ENCODE peak calls at places on chromosomes 6 and 20, in ten cellular contexts. One of them, this sample, is unnamed.

GRCh38 chr20:49961413-49961812 is 21.4 kb upstream of the SNAI1 start:
- DNase-seq in osteoblast: no peak
- DNase-seq in PC-3: no peak
- DNase-seq in astrocyte: no peak
- DNase-seq in mammary epithelial cell: no peak
- DNase-seq in SK-N-SH: no peak
- DNase-seq in HCT116: no peak
- DNase-seq in PC-9: no peak
- DNase-seq in GM23338: no peak
- DNase-seq in HepG2: no peak
- DNase-seq in this sample: no peak

GRCh38 chr20:58584881-58585752 is 66.0 kb upstream of the STX16 start:
- DNase-seq in osteoblast: peak; percentile 53
- DNase-seq in PC-3: no peak
- DNase-seq in astrocyte: peak; percentile 18
- DNase-seq in mammary epithelial cell: no peak
- DNase-seq in SK-N-SH: no peak
- DNase-seq in HCT116: no peak
- DNase-seq in PC-9: no peak
- DNase-seq in GM23338: peak; percentile 25
- DNase-seq in HepG2: no peak
- DNase-seq in this sample: peak; percentile 45

GRCh38 chr6:43840490-43841218 is 70.6 kb downstream of the VEGFA start:
- DNase-seq in osteoblast: no peak
- DNase-seq in PC-3: no peak
- DNase-seq in astrocyte: no peak
- DNase-seq in mammary epithelial cell: no peak
- DNase-seq in SK-N-SH: no peak
- DNase-seq in HCT116: no peak
- DNase-seq in PC-9: peak; percentile 31
- DNase-seq in GM23338: no peak
- DNase-seq in HepG2: no peak
- DNase-seq in this sample: peak; percentile 44

GRCh38 chr20:49877254-49877990 is 37.9 kb downstream of the SPATA2 start:
- DNase-seq in osteoblast: no peak
- DNase-seq in PC-3: no peak
- DNase-seq in astrocyte: peak; percentile 17
- DNase-seq in mammary epithelial cell: no peak
- DNase-seq in SK-N-SH: no peak
- DNase-seq in HCT116: no peak
- DNase-seq in PC-9: no peak
- DNase-seq in GM23338: no peak
- DNase-seq in HepG2: no peak
- DNase-seq in this sample: peak; percentile 33

GRCh38 chr6:98539669-98540207 is 294.6 kb upstream of the POU3F2 start:
- DNase-seq in osteoblast: no peak
- DNase-seq in PC-3: peak; percentile 2
- DNase-seq in astrocyte: no peak
- DNase-seq in mammary epithelial cell: no peak
- DNase-seq in SK-N-SH: no peak
- DNase-seq in HCT116: no peak
- DNase-seq in PC-9: no peak
- DNase-seq in GM23338: peak; percentile 34
- DNase-seq in HepG2: no peak
- DNase-seq in this sample: no peak

GRCh38 chr6:115782612-115783011 is 278.1 kb downstream of the FRK start:
- DNase-seq in osteoblast: no peak
- DNase-seq in PC-3: no peak
- DNase-seq in astrocyte: no peak
- DNase-seq in mammary epithelial cell: no peak
- DNase-seq in SK-N-SH: no peak
- DNase-seq in HCT116: no peak
- DNase-seq in PC-9: no peak
- DNase-seq in GM23338: no peak
- DNase-seq in HepG2: no peak
- DNase-seq in this sample: no peak

GRCh38 chr6:35154947-35155346 is 13.8 kb upstream of the TCP11 start:
- DNase-seq in osteoblast: no peak
- DNase-seq in PC-3: no peak
- DNase-seq in astrocyte: no peak
- DNase-seq in mammary epithelial cell: no peak
- DNase-seq in SK-N-SH: no peak
- DNase-seq in HCT116: no peak
- DNase-seq in PC-9: no peak
- DNase-seq in GM23338: no peak
- DNase-seq in HepG2: no peak
- DNase-seq in this sample: no peak

GRCh38 chr6:144613859-144614258 is 328.7 kb downstream of the UTRN start:
- DNase-seq in osteoblast: no peak
- DNase-seq in PC-3: peak; percentile 67
- DNase-seq in astrocyte: no peak
- DNase-seq in mammary epithelial cell: peak; percentile 37
- DNase-seq in SK-N-SH: no peak
- DNase-seq in HCT116: peak; percentile 32
- DNase-seq in PC-9: peak; percentile 44
- DNase-seq in GM23338: no peak
- DNase-seq in HepG2: no peak
- DNase-seq in this sample: no peak

GRCh38 chr6:131949909-131950766 is 1.0 kb downstream of the CCN2 start:
- DNase-seq in osteoblast: peak; percentile 94
- DNase-seq in PC-3: peak; percentile 76
- DNase-seq in astrocyte: peak; percentile 87
- DNase-seq in mammary epithelial cell: peak; percentile 85
- DNase-seq in SK-N-SH: peak; percentile 74
- DNase-seq in HCT116: peak; percentile 32
- DNase-seq in PC-9: no peak
- DNase-seq in GM23338: peak; percentile 75
- DNase-seq in HepG2: peak; percentile 75
- DNase-seq in this sample: peak; percentile 91

GRCh38 chr6:6556738-6557503 is 31.6 kb upstream of the LY86 start:
- DNase-seq in osteoblast: no peak
- DNase-seq in PC-3: peak; percentile 63
- DNase-seq in astrocyte: no peak
- DNase-seq in mammary epithelial cell: no peak
- DNase-seq in SK-N-SH: peak; percentile 64
- DNase-seq in HCT116: peak; percentile 43
- DNase-seq in PC-9: no peak
- DNase-seq in GM23338: peak; percentile 81
- DNase-seq in HepG2: peak; percentile 53
- DNase-seq in this sample: no peak

GRCh38 chr6:181049-181654 is 111.1 kb upstream of the DUSP22 start:
- DNase-seq in osteoblast: no peak
- DNase-seq in PC-3: no peak
- DNase-seq in astrocyte: no peak
- DNase-seq in mammary epithelial cell: no peak
- DNase-seq in SK-N-SH: no peak
- DNase-seq in HCT116: no peak
- DNase-seq in PC-9: no peak
- DNase-seq in GM23338: no peak
- DNase-seq in HepG2: no peak
- DNase-seq in this sample: no peak

GRCh38 chr20:3889489-3890409 is 562 bp downstream of the PANK2 start:
- DNase-seq in osteoblast: peak; percentile 47
- DNase-seq in PC-3: peak; percentile 27
- DNase-seq in astrocyte: no peak
- DNase-seq in mammary epithelial cell: peak; percentile 32
- DNase-seq in SK-N-SH: peak; percentile 81
- DNase-seq in HCT116: no peak
- DNase-seq in PC-9: no peak
- DNase-seq in GM23338: peak; percentile 39
- DNase-seq in HepG2: peak; percentile 33
- DNase-seq in this sample: peak; percentile 23

GRCh38 chr6:156395276-156395675 is 381.9 kb upstream of the ARID1B start:
- DNase-seq in osteoblast: no peak
- DNase-seq in PC-3: peak; percentile 44
- DNase-seq in astrocyte: no peak
- DNase-seq in mammary epithelial cell: no peak
- DNase-seq in SK-N-SH: no peak
- DNase-seq in HCT116: no peak
- DNase-seq in PC-9: no peak
- DNase-seq in GM23338: no peak
- DNase-seq in HepG2: no peak
- DNase-seq in this sample: no peak

GRCh38 chr6:31834704-31835375 is 7.3 kb downstream of the HSPA1B start:
- DNase-seq in osteoblast: peak; percentile 96
- DNase-seq in PC-3: peak; percentile 23
- DNase-seq in astrocyte: no peak
- DNase-seq in mammary epithelial cell: no peak
- DNase-seq in SK-N-SH: peak; percentile 87
- DNase-seq in HCT116: peak; percentile 51
- DNase-seq in PC-9: peak; percentile 47
- DNase-seq in GM23338: peak; percentile 76
- DNase-seq in HepG2: peak; percentile 77
- DNase-seq in this sample: no peak

GRCh38 chr20:48759631-48760245 is 68.1 kb downstream of the PREX1 start:
- DNase-seq in osteoblast: no peak
- DNase-seq in PC-3: no peak
- DNase-seq in astrocyte: no peak
- DNase-seq in mammary epithelial cell: no peak
- DNase-seq in SK-N-SH: no peak
- DNase-seq in HCT116: no peak
- DNase-seq in PC-9: no peak
- DNase-seq in GM23338: no peak
- DNase-seq in HepG2: no peak
- DNase-seq in this sample: no peak

GRCh38 chr6:170393033-170393432 is 86.5 kb downstream of the FAM120B start:
- DNase-seq in osteoblast: no peak
- DNase-seq in PC-3: no peak
- DNase-seq in astrocyte: no peak
- DNase-seq in mammary epithelial cell: no peak
- DNase-seq in SK-N-SH: no peak
- DNase-seq in HCT116: no peak
- DNase-seq in PC-9: no peak
- DNase-seq in GM23338: no peak
- DNase-seq in HepG2: no peak
- DNase-seq in this sample: no peak
- H3K36me3 ChIP-seq in osteoblast: peaks cover 57% of the 10 kb centered on the region
- H3K36me3 ChIP-seq in PC-3: peaks cover 5% of the 10 kb centered on the region
- H3K36me3 ChIP-seq in astrocyte: peaks cover 25% of the 10 kb centered on the region
- H3K36me3 ChIP-seq in mammary epithelial cell: peaks cover 13% of the 10 kb centered on the region
- H3K36me3 ChIP-seq in SK-N-SH: peaks cover 77% of the 10 kb centered on the region
- H3K36me3 ChIP-seq in HCT116: peaks cover 6% of the 10 kb centered on the region
- H3K36me3 ChIP-seq in PC-9: no peaks in the 10 kb centered on the region
- H3K36me3 ChIP-seq in GM23338: peaks cover 3% of the 10 kb centered on the region
- H3K36me3 ChIP-seq in HepG2: peaks cover 30% of the 10 kb centered on the region
- H3K36me3 ChIP-seq in this sample: peaks cover 21% of the 10 kb centered on the region

DNA sequence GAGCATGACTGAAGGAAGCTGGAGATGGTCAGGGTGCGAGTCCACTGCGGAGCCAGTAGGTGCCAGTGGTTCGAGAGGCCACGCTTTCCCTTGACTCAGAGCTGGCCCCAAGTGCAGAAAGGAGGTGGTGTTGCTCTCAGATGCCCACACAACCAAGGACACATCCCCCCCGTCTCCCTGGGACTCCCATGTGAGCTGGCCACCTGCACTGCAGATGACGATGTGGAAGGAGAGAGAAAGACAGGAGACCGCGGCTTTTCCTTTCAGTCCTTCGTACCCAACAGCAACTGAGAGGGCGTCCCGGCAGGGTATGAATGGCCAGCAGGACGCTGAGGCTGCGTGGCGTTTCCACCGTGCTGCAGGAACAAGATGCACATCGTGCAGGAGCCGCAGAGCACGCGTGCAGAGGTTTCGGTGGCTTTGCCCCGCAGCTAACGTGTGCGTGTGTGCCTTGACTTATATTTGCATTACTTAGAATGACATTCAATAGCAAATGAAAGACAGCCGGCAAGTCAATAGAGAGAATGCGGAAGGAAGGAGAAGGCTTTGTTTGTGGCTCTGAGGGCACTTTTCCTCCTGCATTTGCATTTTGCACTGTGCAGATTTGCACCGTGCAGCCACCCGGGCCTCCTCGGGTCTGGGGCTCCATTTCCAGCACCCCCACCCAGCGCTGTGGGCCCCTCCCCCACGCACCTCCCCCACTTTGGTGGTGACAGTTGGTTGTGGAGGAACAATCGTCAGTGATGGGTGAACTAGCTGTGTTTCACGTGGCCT is 26.3 kb upstream of the BHLHE23 start:
- DNase-seq in osteoblast: peak; percentile 93
- DNase-seq in PC-3: no peak
- DNase-seq in astrocyte: no peak
- DNase-seq in mammary epithelial cell: no peak
- DNase-seq in SK-N-SH: no peak
- DNase-seq in HCT116: no peak
- DNase-seq in PC-9: no peak
- DNase-seq in GM23338: peak; percentile 76
- DNase-seq in HepG2: no peak
- DNase-seq in this sample: no peak
- H4K20me1 ChIP-seq in osteoblast: no peaks in the 10 kb centered on the region
- H4K20me1 ChIP-seq in PC-3: no peaks in the 10 kb centered on the region
- H4K20me1 ChIP-seq in astrocyte: no peaks in the 10 kb centered on the region
- H4K20me1 ChIP-seq in mammary epithelial cell: no peaks in the 10 kb centered on the region
- H4K20me1 ChIP-seq in SK-N-SH: no peaks in the 10 kb centered on the region
- H4K20me1 ChIP-seq in HCT116: no peaks in the 10 kb centered on the region
- H4K20me1 ChIP-seq in PC-9: no peaks in the 10 kb centered on the region
- H4K20me1 ChIP-seq in GM23338: no peaks in the 10 kb centered on the region
- H4K20me1 ChIP-seq in HepG2: no peaks in the 10 kb centered on the region
- H4K20me1 ChIP-seq in this sample: no peaks in the 10 kb centered on the region

GRCh38 chr6:80004199-80005072 is at the start of gene TTK:
- DNase-seq in osteoblast: peak; percentile 98
- DNase-seq in PC-3: peak; percentile 91
- DNase-seq in astrocyte: peak; percentile 87
- DNase-seq in mammary epithelial cell: peak; percentile 96
- DNase-seq in SK-N-SH: peak; percentile 94
- DNase-seq in HCT116: peak; percentile 89
- DNase-seq in PC-9: peak; percentile 85
- DNase-seq in GM23338: peak; percentile 97
- DNase-seq in HepG2: peak; percentile 93
- DNase-seq in this sample: peak; percentile 95
- H3K27me3 ChIP-seq in osteoblast: no peaks in the 10 kb centered on the region
- H3K27me3 ChIP-seq in PC-3: no peaks in the 10 kb centered on the region
- H3K27me3 ChIP-seq in astrocyte: no peaks in the 10 kb centered on the region
- H3K27me3 ChIP-seq in mammary epithelial cell: no peaks in the 10 kb centered on the region
- H3K27me3 ChIP-seq in SK-N-SH: no peaks in the 10 kb centered on the region
- H3K27me3 ChIP-seq in HCT116: no peaks in the 10 kb centered on the region
- H3K27me3 ChIP-seq in PC-9: no peaks in the 10 kb centered on the region
- H3K27me3 ChIP-seq in GM23338: no peaks in the 10 kb centered on the region
- H3K27me3 ChIP-seq in HepG2: no peaks in the 10 kb centered on the region
- H3K27me3 ChIP-seq in this sample: no peaks in the 10 kb centered on the region

GRCh38 chr6:19664878-19665715 is 172.1 kb upstream of the ID4 start:
- DNase-seq in osteoblast: no peak
- DNase-seq in PC-3: no peak
- DNase-seq in astrocyte: peak; percentile 20
- DNase-seq in mammary epithelial cell: no peak
- DNase-seq in SK-N-SH: no peak
- DNase-seq in HCT116: no peak
- DNase-seq in PC-9: no peak
- DNase-seq in GM23338: no peak
- DNase-seq in HepG2: no peak
- DNase-seq in this sample: peak; percentile 16
- H3K36me3 ChIP-seq in osteoblast: no peaks in the 10 kb centered on the region
- H3K36me3 ChIP-seq in PC-3: no peaks in the 10 kb centered on the region
- H3K36me3 ChIP-seq in astrocyte: no peaks in the 10 kb centered on the region
- H3K36me3 ChIP-seq in mammary epithelial cell: no peaks in the 10 kb centered on the region
- H3K36me3 ChIP-seq in SK-N-SH: no peaks in the 10 kb centered on the region
- H3K36me3 ChIP-seq in HCT116: no peaks in the 10 kb centered on the region
- H3K36me3 ChIP-seq in PC-9: no peaks in the 10 kb centered on the region
- H3K36me3 ChIP-seq in GM23338: no peaks in the 10 kb centered on the region
- H3K36me3 ChIP-seq in HepG2: no peaks in the 10 kb centered on the region
- H3K36me3 ChIP-seq in this sample: no peaks in the 10 kb centered on the region

DNA sequence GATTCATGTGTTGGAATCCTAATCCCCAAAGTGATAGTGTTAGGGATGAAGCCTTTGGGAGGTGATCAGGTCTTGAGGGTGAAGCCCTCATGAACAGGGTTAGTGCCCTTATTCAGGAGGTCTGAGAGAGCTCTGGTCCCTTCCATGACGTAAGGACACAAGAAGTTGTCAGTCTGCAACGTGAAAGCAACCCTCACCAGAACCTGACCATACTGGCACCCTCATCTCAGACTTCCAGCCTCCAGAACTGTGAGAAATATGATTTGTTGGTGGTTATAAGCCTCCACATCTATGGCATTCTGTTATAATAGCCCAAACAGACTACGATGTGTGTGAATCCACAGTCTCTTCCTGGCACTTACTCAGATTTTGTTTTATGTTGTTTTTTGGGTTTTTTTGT is 90.7 kb downstream of the TRERF1 start:
- DNase-seq in osteoblast: no peak
- DNase-seq in PC-3: no peak
- DNase-seq in astrocyte: no peak
- DNase-seq in mammary epithelial cell: no peak
- DNase-seq in SK-N-SH: no peak
- DNase-seq in HCT116: no peak
- DNase-seq in PC-9: no peak
- DNase-seq in GM23338: no peak
- DNase-seq in HepG2: no peak
- DNase-seq in this sample: no peak
- H4K20me1 ChIP-seq in osteoblast: peaks cover 30% of the 10 kb centered on the region
- H4K20me1 ChIP-seq in PC-3: no peaks in the 10 kb centered on the region
- H4K20me1 ChIP-seq in astrocyte: peaks cover 19% of the 10 kb centered on the region
- H4K20me1 ChIP-seq in mammary epithelial cell: no peaks in the 10 kb centered on the region
- H4K20me1 ChIP-seq in SK-N-SH: no peaks in the 10 kb centered on the region
- H4K20me1 ChIP-seq in HCT116: no peaks in the 10 kb centered on the region
- H4K20me1 ChIP-seq in PC-9: no peaks in the 10 kb centered on the region
- H4K20me1 ChIP-seq in GM23338: peaks cover 9% of the 10 kb centered on the region
- H4K20me1 ChIP-seq in HepG2: no peaks in the 10 kb centered on the region
- H4K20me1 ChIP-seq in this sample: no peaks in the 10 kb centered on the region